ENCODE peak calls at places on chromosomes 1 and 21, in five cellular contexts. E is heart left ventricle, G is breast epithelium, T is Peyer's patch, H is tibial nerve. M is an unnamed sample. For H3K36me3, the result is how much of the 10 kb centered on the place peaks cover.

GRCh38 chr1:199545780-199546179 is 481.7 kb upstream of the NR5A2 start:
- DNase-seq in H (no peak), T (no peak), E (no peak), G (no peak), M (no peak)

GRCh38 chr1:68142461-68142860 is 89.9 kb downstream of the WLS start:
- DNase-seq in E (no peak), T (no peak), G (no peak), H (no peak), M (no peak)

GRCh38 chr1:29471487-29472313 is 235.4 kb downstream of the PTPRU start:
- DNase-seq in H (no peak), G (no peak), E (no peak), T (no peak), M (peak)

GRCh38 chr1:18546026-18546425 is 65.3 kb downstream of the KLHDC7A start:
- DNase-seq in E (no peak), T (no peak), H (no peak), G (no peak), M (no peak)

GRCh38 chr1:187264995-187265602 is 436.4 kb downstream of the PLA2G4A start:
- DNase-seq in T (no peak), G (no peak), H (no peak), E (no peak), M (no peak)

GRCh38 chr1:22876359-22877111 is 96.1 kb downstream of the LACTBL1 start:
- DNase-seq in E (no peak), G (no peak), T (no peak), H (no peak), M (no peak)

GRCh38 chr1:160406131-160406968 is 6.0 kb downstream of the VANGL2 start:
- DNase-seq in H (no peak), G (no peak), T (no peak), E (no peak), M (no peak)

GRCh38 chr21:37157938-37158337 is 84.9 kb downstream of the TTC3 start:
- DNase-seq in T (no peak), H (no peak), G (no peak), E (no peak), M (no peak)

GRCh38 chr21:15293251-15293650 is 228.5 kb upstream of the NRIP1 start:
- DNase-seq in T (no peak), E (no peak), H (no peak), G (no peak), M (no peak)

GRCh38 chr1:174964261-174964984 is 35.3 kb upstream of the CACYBP start:
- DNase-seq in H (no peak), T (no peak), G (no peak), E (no peak), M (no peak)

GRCh38 chr1:21302747-21303715 is 12.8 kb upstream of the ECE1 start:
- DNase-seq in E (no peak), T (peak), H (no peak), G (no peak), M (no peak)

GRCh38 chr1:161227196-161227871 is 1.5 kb downstream of the TOMM40L start:
- DNase-seq in T (peak), E (peak), G (peak), H (peak), M (peak)

GRCh38 chr21:41894922-41895557 is 15.9 kb upstream of the PRDM15 start:
- DNase-seq in T (no peak), E (no peak), H (no peak), G (no peak), M (no peak)

GRCh38 chr1:59415286-59415850 is 118.5 kb downstream of the FGGY start:
- DNase-seq in T (no peak), E (no peak), H (no peak), G (no peak), M (no peak)

GRCh38 chr1:51898090-51898734 is 19.7 kb upstream of the NRDC start:
- DNase-seq in H (no peak), T (no peak), E (no peak), G (no peak), M (no peak)

GRCh38 chr1:182206628-182207239 is 145.2 kb upstream of the ZNF648 start:
- DNase-seq in H (peak), T (peak), E (peak), G (no peak), M (no peak)

GRCh38 chr1:13725714-13726175 is 25.8 kb downstream of the PRDM2 start:
- DNase-seq in G (no peak), H (no peak), T (peak), E (no peak), M (no peak)

GRCh38 chr1:155136728-155137127 is 1.1 kb downstream of the SLC50A1 start:
- DNase-seq in H (no peak), G (no peak), T (no peak), E (no peak), M (peak)

GRCh38 chr1:238953448-238953847 is 432.9 kb upstream of the CHRM3 start:
- DNase-seq in T (no peak), G (no peak), E (no peak), H (no peak), M (no peak)

GRCh38 chr1:220363196-220363831 is 91.1 kb upstream of the RAB3GAP2 start:
- DNase-seq in E (no peak), H (no peak), T (no peak), G (no peak), M (no peak)

GRCh38 chr1:53905509-53905908 is 11.5 kb downstream of the DIO1 start:
- DNase-seq in G (no peak), T (no peak), E (no peak), H (no peak), M (no peak)

GRCh38 chr1:19140465-19140864 is 69.6 kb downstream of the UBR4 start:
- DNase-seq in T (no peak), G (no peak), E (no peak), H (no peak), M (no peak)

GRCh38 chr1:59162665-59163064 is 134.2 kb upstream of the FGGY start:
- DNase-seq in E (no peak), T (no peak), H (no peak), G (no peak), M (no peak)

GRCh38 chr1:3899776-3900149 is 309 bp downstream of the C1orf174 start:
- DNase-seq in E (no peak), T (no peak), G (no peak), H (no peak), M (no peak)

GRCh38 chr21:45341779-45342178 is 54.1 kb upstream of the POFUT2 start:
- DNase-seq in H (no peak), T (no peak), G (no peak), E (no peak), M (no peak)

GRCh38 chr1:167761400-167761799 is 39.6 kb downstream of the MPZL1 start:
- DNase-seq in E (no peak), G (no peak), T (no peak), H (no peak), M (no peak)

GRCh38 chr1:115179397-115179835 is 90.1 kb upstream of the TSPAN2 start:
- DNase-seq in H (no peak), T (no peak), E (peak), G (no peak), M (no peak)

GRCh38 chr21:17829472-17829871 is 10.3 kb upstream of the C21orf91 start:
- DNase-seq in G (no peak), T (no peak), H (no peak), E (no peak), M (no peak)

GRCh38 chr1:46247433-46248121 is at the start of gene RAD54L:
- DNase-seq in T (peak), H (peak), E (peak), G (peak), M (peak)
- TF ChIP-seq POLR2A in T (no peak), H (no peak), E (no peak), G (no peak), M (no peak)

GRCh38 chr1:44895919-44896734 is 53.1 kb upstream of the PTCH2 start:
- DNase-seq in T (no peak), G (no peak), E (no peak), H (no peak), M (no peak)

GRCh38 chr1:44890007-44890406 is 47.0 kb upstream of the PTCH2 start:
- DNase-seq in H (no peak), E (no peak), G (no peak), T (no peak), M (no peak)

DNA sequence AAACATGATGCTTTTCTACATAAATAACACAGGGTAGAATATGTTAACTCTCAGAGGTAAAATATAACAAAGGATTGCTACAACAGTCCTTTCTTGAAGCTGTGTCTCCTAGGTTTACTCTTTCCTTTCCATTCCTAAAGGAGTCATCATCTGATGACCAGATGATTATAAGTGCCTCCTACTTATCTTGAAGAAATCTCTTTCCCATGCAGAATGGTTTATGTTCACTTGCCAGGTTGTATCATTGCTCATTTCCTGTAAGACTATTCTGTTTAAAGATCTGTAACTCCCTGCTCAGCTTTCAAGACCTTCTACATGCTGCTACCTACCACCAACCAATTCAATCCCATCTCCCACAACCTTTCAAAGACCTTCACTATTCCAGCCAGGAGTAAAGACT is 51.5 kb upstream of the PTCH2 start:
- DNase-seq in G (no peak), H (no peak), E (no peak), T (no peak), M (no peak)
- H3K36me3 ChIP-seq in G (under half), H (under half), E (under half), T (under half), M (half or more)

GRCh38 chr1:157105988-157106812 is 6.6 kb upstream of the ETV3L start:
- DNase-seq in H (no peak), G (no peak), T (peak), E (peak), M (peak)
- H3K27ac ChIP-seq in H (no peak), G (no peak), T (no peak), E (no peak), M (peak)

GRCh38 chr1:228083871-228084278 is 1.4 kb downstream of the ARF1 start:
- DNase-seq in G (no peak), E (peak), H (no peak), T (no peak), M (peak)

GRCh38 chr1:228081578-228082259 is 789 bp upstream of the ARF1 start:
- DNase-seq in G (no peak), T (no peak), E (peak), H (no peak), M (peak)

GRCh38 chr1:228082975-228083870 is 715 bp downstream of the ARF1 start:
- DNase-seq in G (no peak), E (peak), T (peak), H (peak), M (peak)

GRCh38 chr1:228081144-228081543 is 1.4 kb upstream of the ARF1 start:
- DNase-seq in T (no peak), H (no peak), G (peak), E (peak), M (peak)

DNA sequence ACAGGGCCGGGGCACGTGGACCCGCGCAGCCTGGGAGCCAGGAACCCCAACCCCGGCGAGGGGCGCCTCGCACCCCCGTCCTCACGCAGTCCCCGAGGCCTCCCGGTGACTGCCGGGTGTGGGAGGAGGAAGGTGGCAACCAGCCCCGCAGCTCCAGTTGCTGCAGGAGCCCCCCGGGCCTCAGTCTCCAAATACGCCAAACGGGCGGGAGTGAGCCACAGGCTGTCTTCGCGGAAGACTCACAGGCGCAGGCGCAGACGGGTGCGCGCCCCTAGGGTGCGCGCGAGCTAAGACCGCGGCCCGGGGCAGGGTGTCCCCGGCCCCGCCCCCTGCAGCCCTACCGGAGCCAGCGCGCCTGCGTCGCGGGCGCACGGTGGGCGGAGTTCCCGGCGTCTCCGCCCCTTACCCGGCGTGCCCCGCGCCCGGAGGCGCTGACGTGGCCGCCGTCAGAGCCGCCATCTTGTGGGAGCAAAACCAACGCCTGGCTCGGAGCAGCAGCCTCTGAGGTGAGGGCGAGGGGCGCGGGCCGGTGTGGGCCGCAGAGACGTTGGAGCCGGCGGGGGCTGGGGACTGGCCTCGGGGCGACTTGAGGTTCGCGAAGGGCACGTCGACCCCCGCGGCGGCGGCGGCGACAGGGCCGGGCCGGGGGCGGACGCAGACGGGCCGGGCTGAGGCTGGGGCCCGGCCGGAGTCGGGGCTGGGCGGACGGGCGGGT is at the start of gene ARF1:
- DNase-seq in E (peak), G (peak), T (peak), H (peak), M (peak)
- TF ChIP-seq POLR2A in E (peak), G (no peak), T (peak), H (peak), M (peak)

GRCh38 chr1:228397966-228398365 is 8.7 kb downstream of the TRIM11 start:
- DNase-seq in G (no peak), E (no peak), T (no peak), H (no peak), M (peak)
- H3K36me3 ChIP-seq in G (under half), E (under half), T (under half), H (under half), M (half or more)

DNA sequence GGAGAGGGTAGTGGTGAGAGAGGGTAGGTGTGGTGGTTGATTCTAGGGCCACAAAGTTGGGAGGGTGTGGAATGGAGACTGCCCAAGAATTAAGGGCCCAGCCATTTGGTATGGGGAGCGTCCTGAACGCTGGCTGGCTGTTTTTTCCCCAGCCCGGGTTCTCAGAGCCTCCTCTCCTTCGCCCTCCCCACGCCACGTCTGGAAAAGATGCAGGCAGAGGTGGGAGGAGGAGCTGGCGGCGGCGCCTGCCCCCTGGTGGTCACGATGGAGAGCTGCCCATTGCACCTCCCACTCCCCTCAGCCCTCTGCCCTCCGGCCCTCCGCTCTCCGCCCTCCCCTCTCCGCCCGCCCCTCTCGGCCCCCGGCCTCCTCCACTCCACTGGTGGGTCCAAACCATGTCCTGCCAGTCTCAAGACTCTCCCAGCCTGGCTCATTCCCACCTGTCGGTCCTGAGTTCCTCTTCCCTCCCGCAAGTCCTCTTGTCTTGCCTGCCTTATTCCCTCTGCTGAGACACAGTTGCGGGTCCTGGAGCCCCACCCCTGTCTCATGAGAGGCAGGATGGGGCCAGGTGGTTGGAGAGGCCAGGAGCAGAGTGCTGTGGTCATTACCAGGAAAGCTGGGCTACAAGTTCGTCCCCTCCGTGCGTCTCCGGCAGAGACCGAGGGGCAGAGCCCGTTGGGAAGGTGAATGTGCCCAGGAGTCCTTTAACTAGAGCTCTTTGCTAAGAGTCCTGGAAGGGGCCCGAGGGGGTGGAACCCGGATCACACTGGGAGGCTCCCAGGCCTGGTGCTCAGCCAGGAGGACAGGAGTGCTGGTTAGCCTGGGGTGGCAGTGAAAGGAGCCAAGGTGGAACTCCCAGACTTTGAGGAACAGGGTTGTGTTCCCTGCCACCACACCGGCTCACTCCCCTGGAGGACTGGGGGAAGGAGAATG is 22.6 kb downstream of the ETNK2 start:
- DNase-seq in H (peak), G (peak), T (peak), E (peak), M (peak)
- H3K27ac ChIP-seq in H (peak), G (peak), T (peak), E (peak), M (no peak)

GRCh38 chr1:33000427-33001026 is 35.9 kb upstream of the RNF19B start:
- DNase-seq in T (no peak), G (no peak), H (no peak), E (no peak), M (no peak)
- TF ChIP-seq POLR2A in T (no peak), G (no peak), H (no peak), E (no peak), M (no peak)

GRCh38 chr1:183578846-183579245 is 11.4 kb downstream of the NCF2 start:
- DNase-seq in E (no peak), G (no peak), T (no peak), H (no peak), M (no peak)

GRCh38 chr1:183577897-183578470 is 12.3 kb downstream of the NCF2 start:
- DNase-seq in H (no peak), G (no peak), T (no peak), E (no peak), M (no peak)

GRCh38 chr1:183572721-183573120 is 17.5 kb downstream of the NCF2 start:
- DNase-seq in G (no peak), T (no peak), H (no peak), E (no peak), M (peak)

GRCh38 chr1:183576537-183576936 is 13.7 kb downstream of the NCF2 start:
- DNase-seq in T (no peak), G (no peak), H (no peak), E (peak), M (peak)

GRCh38 chr1:183575606-183576005 is 14.7 kb downstream of the NCF2 start:
- DNase-seq in E (no peak), T (no peak), H (no peak), G (no peak), M (peak)
- H3K36me3 ChIP-seq in E (under half), T (under half), H (under half), G (under half), M (half or more)

GRCh38 chr1:207885129-207886032 is 25.5 kb downstream of the CD34 start:
- DNase-seq in T (peak), E (peak), G (peak), H (peak), M (peak)
- H3K27ac ChIP-seq in T (peak), E (peak), G (peak), H (peak), M (peak)

GRCh38 chr1:15757575-15758401 is 807 bp upstream of the FBLIM1 start:
- DNase-seq in H (no peak), T (peak), G (no peak), E (peak), M (no peak)

GRCh38 chr1:15757016-15757543 is 1.5 kb upstream of the FBLIM1 start:
- DNase-seq in G (no peak), E (no peak), T (no peak), H (no peak), M (no peak)

GRCh38 chr1:15758537-15758936 is at the start of gene FBLIM1:
- DNase-seq in T (no peak), E (peak), G (no peak), H (no peak), M (no peak)

GRCh38 chr1:15760520-15761211 is 2.1 kb downstream of the FBLIM1 start:
- DNase-seq in H (no peak), G (no peak), E (peak), T (no peak), M (no peak)

GRCh38 chr1:15758953-15759661 is 512 bp downstream of the FBLIM1 start:
- DNase-seq in H (no peak), G (no peak), T (no peak), E (no peak), M (no peak)
- TF ChIP-seq POLR2A in H (no peak), G (no peak), T (no peak), E (no peak), M (no peak)

M was measured in spleen.